ENCODE peak calls at places on chromosomes 16 and 17, in ten cellular contexts. U is NCI-H2081 treated with DMSO at 0.1 percent for 48 hours; H is Right ventricle myocardium superior; E is NCI-H1105; Q is activated CD4-positive, alpha-beta T cell treated with anti-CD3 and anti-CD28 coated beads for 48 hours; I is ovary; A is iris pigment epithelial cell; Z is EL; W is nucleus accumbens; R is GM04504. Y is an unnamed sample.

GRCh38 chr16:56941092-56941491 is 9.2 kb downstream of the HERPUD1 start:
- DNase-seq in W (no peak), A (no peak), E (no peak), I (no peak), R (no peak), Z (no peak), H (no peak), U (no peak), Q (no peak), Y (no peak)

GRCh38 chr16:57675752-57676623 is 7.9 kb downstream of the ADGRG3 start:
- DNase-seq in E (no peak), Q (no peak), R (no peak), I (no peak), U (no peak), Z (no peak), W (no peak), A (peak), H (no peak), Y (peak)

GRCh38 chr17:46883871-46884270 is 32.5 kb downstream of the WNT9B start:
- DNase-seq in Z (no peak), R (no peak), H (no peak), U (no peak), I (no peak), A (no peak), W (no peak), E (no peak), Q (no peak), Y (no peak)

GRCh38 chr17:19327039-19327776 is 35.3 kb downstream of the B9D1 start:
- DNase-seq in Q (no peak), I (peak), U (no peak), W (no peak), A (peak), Z (peak), H (no peak), E (no peak), R (peak), Y (no peak)

GRCh38 chr17:4599505-4600281 is 15.4 kb downstream of the SMTNL2 start:
- DNase-seq in E (no peak), H (peak), W (no peak), U (no peak), A (peak), I (peak), Q (no peak), R (no peak), Z (no peak), Y (peak)

GRCh38 chr17:28574536-28574935 is 2.2 kb downstream of the ALDOC start:
- DNase-seq in I (no peak), U (no peak), A (no peak), Z (no peak), H (peak), R (no peak), Q (peak), E (no peak), W (no peak), Y (no peak)

GRCh38 chr16:77584205-77584859 is 138.0 kb upstream of the NUDT7 start:
- DNase-seq in R (peak), W (no peak), U (no peak), Q (peak), Z (peak), I (peak), E (no peak), H (no peak), A (peak), Y (peak)

GRCh38 chr16:85142129-85142513 is 29.8 kb upstream of the CIBAR2 start:
- DNase-seq in H (no peak), A (no peak), W (no peak), E (no peak), R (no peak), Z (no peak), Q (no peak), I (no peak), U (no peak), Y (no peak)

GRCh38 chr17:15377608-15378007 is 36.2 kb upstream of the TEKT3 start:
- DNase-seq in R (peak), Q (no peak), A (peak), E (no peak), W (peak), Z (peak), H (no peak), I (no peak), U (no peak), Y (no peak)

GRCh38 chr16:48608452-48608851 is 1.5 kb downstream of the N4BP1 start:
- DNase-seq in H (no peak), U (no peak), W (no peak), I (no peak), Q (no peak), A (no peak), R (no peak), Z (peak), E (no peak), Y (no peak)

GRCh38 chr16:22001591-22001990 is 675 bp upstream of the PDZD9 start:
- DNase-seq in I (no peak), H (no peak), A (peak), Q (no peak), U (no peak), Z (peak), R (no peak), W (no peak), E (no peak), Y (no peak)

GRCh38 chr16:56203052-56203451 is 11.8 kb downstream of the GNAO1 start:
- DNase-seq in W (no peak), I (no peak), H (peak), Q (peak), A (peak), E (no peak), Z (peak), R (no peak), U (no peak), Y (peak)

GRCh38 chr16:85662036-85662812 is 26.5 kb downstream of the GINS2 start:
- DNase-seq in E (no peak), R (no peak), Z (no peak), A (no peak), H (peak), I (no peak), Q (no peak), W (no peak), U (no peak), Y (no peak)

GRCh38 chr17:59361916-59362810 is 30.7 kb downstream of the YPEL2 start:
- DNase-seq in W (no peak), Z (peak), U (no peak), H (no peak), R (peak), I (no peak), Q (peak), E (no peak), A (peak), Y (no peak)

GRCh38 chr17:332023-332422 is 20.6 kb downstream of the RPH3AL start:
- DNase-seq in U (no peak), A (no peak), E (no peak), Z (no peak), H (no peak), I (peak), Q (no peak), R (no peak), W (no peak), Y (no peak)

GRCh38 chr16:58497468-58497867 is 2.5 kb upstream of the NDRG4 start:
- DNase-seq in U (no peak), Z (no peak), A (no peak), H (no peak), W (no peak), I (peak), E (no peak), Q (no peak), R (no peak), Y (no peak)

GRCh38 chr16:79146-80054 is 1.4 kb downstream of the MPG start:
- DNase-seq in I (no peak), A (peak), Q (no peak), Z (peak), E (no peak), U (no peak), R (no peak), W (no peak), H (no peak), Y (no peak)

GRCh38 chr16:79215289-79215688 is 385.2 kb downstream of the MAF start:
- DNase-seq in E (no peak), I (no peak), H (no peak), R (no peak), U (no peak), W (no peak), Z (no peak), Q (no peak), A (no peak), Y (no peak)

GRCh38 chr16:75317101-75317522 is 65.7 kb upstream of the BCAR1 start:
- DNase-seq in Q (no peak), Z (no peak), E (no peak), A (no peak), U (no peak), I (no peak), W (no peak), H (no peak), R (no peak), Y (no peak)

GRCh38 chr17:3867106-3867505 is 21.1 kb upstream of the NCBP3 start:
- DNase-seq in E (no peak), Z (no peak), W (no peak), R (no peak), H (no peak), U (no peak), A (no peak), I (no peak), Q (no peak), Y (no peak)

GRCh38 chr17:41710472-41711090 is 1.6 kb upstream of the GAST start:
- DNase-seq in Q (peak), Z (peak), I (no peak), W (peak), E (peak), R (no peak), H (no peak), U (no peak), A (peak), Y (no peak)

GRCh38 chr17:7501729-7502128 is 17.6 kb downstream of the POLR2A start:
- DNase-seq in Q (no peak), U (no peak), Z (no peak), W (no peak), H (no peak), A (no peak), E (no peak), R (no peak), I (no peak), Y (no peak)

GRCh38 chr17:4947010-4947410 is 1.3 kb downstream of the PFN1 start:
- DNase-seq in Z (no peak), E (no peak), Q (no peak), W (no peak), I (no peak), R (no peak), A (no peak), H (no peak), U (no peak), Y (no peak)

GRCh38 chr17:63911657-63912100 is 621 bp upstream of the CSHL1 start:
- DNase-seq in Z (peak), A (no peak), H (no peak), R (no peak), I (peak), W (no peak), U (no peak), E (no peak), Q (peak), Y (peak)

GRCh38 chr16:65698943-65699342 is 577.1 kb upstream of the CDH11 start:
- DNase-seq in R (peak), U (no peak), W (no peak), Z (peak), H (no peak), I (peak), A (peak), Q (no peak), E (no peak), Y (no peak)

GRCh38 chr16:4496305-4496704 is 20.1 kb downstream of the HMOX2 start:
- DNase-seq in I (no peak), Z (peak), H (no peak), W (no peak), E (no peak), U (no peak), A (peak), Q (no peak), R (no peak), Y (no peak)

GRCh38 chr16:72198021-72198420 is 26.1 kb upstream of the PMFBP1 start:
- DNase-seq in H (no peak), Q (no peak), I (peak), Z (peak), R (peak), U (no peak), A (peak), E (peak), W (no peak), Y (no peak)